ENCODE peak calls at places on chromosomes 12 and 14, in ten cellular contexts. One of them, this sample, is unnamed.

GRCh38 chr12:25491396-25491948 is 61.6 kb downstream of the LMNTD1 start:
- DNase-seq in ovary: no peak
- DNase-seq in HL-60: no peak
- DNase-seq in upper lobe of right lung: no peak
- DNase-seq in endodermal cell: peak
- DNase-seq in CD8-positive, alpha-beta T cell: no peak
- DNase-seq in GM06990: no peak
- DNase-seq in mesendoderm: peak
- DNase-seq in skeletal muscle cell: no peak
- DNase-seq in aorta: no peak
- DNase-seq in this sample: no peak

GRCh38 chr14:101627913-101628257 is 66.6 kb downstream of the DIO3 start:
- DNase-seq in ovary: no peak
- DNase-seq in HL-60: no peak
- DNase-seq in upper lobe of right lung: no peak
- DNase-seq in endodermal cell: no peak
- DNase-seq in CD8-positive, alpha-beta T cell: no peak
- DNase-seq in GM06990: no peak
- DNase-seq in mesendoderm: no peak
- DNase-seq in skeletal muscle cell: no peak
- DNase-seq in aorta: no peak
- DNase-seq in this sample: no peak

GRCh38 chr14:104561124-104561531 is 18.4 kb upstream of the C14orf180 start:
- DNase-seq in ovary: no peak
- DNase-seq in HL-60: no peak
- DNase-seq in upper lobe of right lung: no peak
- DNase-seq in endodermal cell: no peak
- DNase-seq in CD8-positive, alpha-beta T cell: no peak
- DNase-seq in GM06990: no peak
- DNase-seq in mesendoderm: no peak
- DNase-seq in skeletal muscle cell: no peak
- DNase-seq in aorta: no peak
- DNase-seq in this sample: no peak

GRCh38 chr12:16359512-16360491 is 12.4 kb downstream of the MGST1 start:
- DNase-seq in ovary: no peak
- DNase-seq in HL-60: peak
- DNase-seq in upper lobe of right lung: peak
- DNase-seq in endodermal cell: peak
- DNase-seq in CD8-positive, alpha-beta T cell: no peak
- DNase-seq in GM06990: no peak
- DNase-seq in mesendoderm: peak
- DNase-seq in skeletal muscle cell: no peak
- DNase-seq in aorta: peak
- DNase-seq in this sample: peak

GRCh38 chr12:52506858-52507715 is 13.1 kb downstream of the KRT5 start:
- DNase-seq in ovary: no peak
- DNase-seq in HL-60: peak
- DNase-seq in upper lobe of right lung: no peak
- DNase-seq in endodermal cell: peak
- DNase-seq in CD8-positive, alpha-beta T cell: no peak
- DNase-seq in GM06990: no peak
- DNase-seq in mesendoderm: peak
- DNase-seq in skeletal muscle cell: peak
- DNase-seq in aorta: no peak
- DNase-seq in this sample: no peak

GRCh38 chr12:108559748-108560147 is 1.2 kb downstream of the SART3 start:
- DNase-seq in ovary: no peak
- DNase-seq in HL-60: no peak
- DNase-seq in upper lobe of right lung: no peak
- DNase-seq in endodermal cell: peak
- DNase-seq in CD8-positive, alpha-beta T cell: no peak
- DNase-seq in GM06990: no peak
- DNase-seq in mesendoderm: peak
- DNase-seq in skeletal muscle cell: no peak
- DNase-seq in aorta: no peak
- DNase-seq in this sample: no peak

GRCh38 chr12:108694812-108695278 is 36.5 kb downstream of the CORO1C start:
- DNase-seq in ovary: no peak
- DNase-seq in HL-60: no peak
- DNase-seq in upper lobe of right lung: no peak
- DNase-seq in endodermal cell: no peak
- DNase-seq in CD8-positive, alpha-beta T cell: no peak
- DNase-seq in GM06990: peak
- DNase-seq in mesendoderm: peak
- DNase-seq in skeletal muscle cell: no peak
- DNase-seq in aorta: no peak
- DNase-seq in this sample: no peak

GRCh38 chr12:6364037-6364360 is 11.4 kb downstream of the SCNN1A start:
- DNase-seq in ovary: no peak
- DNase-seq in HL-60: no peak
- DNase-seq in upper lobe of right lung: no peak
- DNase-seq in endodermal cell: no peak
- DNase-seq in CD8-positive, alpha-beta T cell: no peak
- DNase-seq in GM06990: no peak
- DNase-seq in mesendoderm: no peak
- DNase-seq in skeletal muscle cell: no peak
- DNase-seq in aorta: no peak
- DNase-seq in this sample: no peak

GRCh38 chr14:72186461-72187035 is 254.3 kb downstream of the RGS6 start:
- DNase-seq in ovary: no peak
- DNase-seq in HL-60: no peak
- DNase-seq in upper lobe of right lung: no peak
- DNase-seq in endodermal cell: no peak
- DNase-seq in CD8-positive, alpha-beta T cell: no peak
- DNase-seq in GM06990: no peak
- DNase-seq in mesendoderm: no peak
- DNase-seq in skeletal muscle cell: no peak
- DNase-seq in aorta: no peak
- DNase-seq in this sample: no peak

GRCh38 chr14:90467501-90467900 is 70.7 kb downstream of the CALM1 start:
- DNase-seq in ovary: no peak
- DNase-seq in HL-60: no peak
- DNase-seq in upper lobe of right lung: no peak
- DNase-seq in endodermal cell: no peak
- DNase-seq in CD8-positive, alpha-beta T cell: no peak
- DNase-seq in GM06990: no peak
- DNase-seq in mesendoderm: no peak
- DNase-seq in skeletal muscle cell: no peak
- DNase-seq in aorta: no peak
- DNase-seq in this sample: no peak

GRCh38 chr12:114681149-114681849 is 2.7 kb downstream of the TBX3 start:
- DNase-seq in ovary: no peak
- DNase-seq in HL-60: no peak
- DNase-seq in upper lobe of right lung: no peak
- DNase-seq in endodermal cell: peak
- DNase-seq in CD8-positive, alpha-beta T cell: no peak
- DNase-seq in GM06990: no peak
- DNase-seq in mesendoderm: no peak
- DNase-seq in skeletal muscle cell: no peak
- DNase-seq in aorta: no peak
- DNase-seq in this sample: no peak
- H3K4me3 ChIP-seq in ovary: peak
- H3K4me3 ChIP-seq in HL-60: no peak
- H3K4me3 ChIP-seq in upper lobe of right lung: peak
- H3K4me3 ChIP-seq in endodermal cell: peak
- H3K4me3 ChIP-seq in CD8-positive, alpha-beta T cell: no peak
- H3K4me3 ChIP-seq in GM06990: no peak
- H3K4me3 ChIP-seq in mesendoderm: peak
- H3K4me3 ChIP-seq in skeletal muscle cell: peak
- H3K4me3 ChIP-seq in aorta: no peak
- H3K4me3 ChIP-seq in this sample: no peak

GRCh38 chr14:38127356-38127755 is 80.3 kb upstream of the SSTR1 start:
- DNase-seq in ovary: no peak
- DNase-seq in HL-60: no peak
- DNase-seq in upper lobe of right lung: no peak
- DNase-seq in endodermal cell: no peak
- DNase-seq in CD8-positive, alpha-beta T cell: no peak
- DNase-seq in GM06990: no peak
- DNase-seq in mesendoderm: no peak
- DNase-seq in skeletal muscle cell: no peak
- DNase-seq in aorta: no peak
- DNase-seq in this sample: no peak
- H3K4me3 ChIP-seq in ovary: no peak
- H3K4me3 ChIP-seq in HL-60: no peak
- H3K4me3 ChIP-seq in upper lobe of right lung: no peak
- H3K4me3 ChIP-seq in endodermal cell: no peak
- H3K4me3 ChIP-seq in CD8-positive, alpha-beta T cell: no peak
- H3K4me3 ChIP-seq in GM06990: no peak
- H3K4me3 ChIP-seq in mesendoderm: no peak
- H3K4me3 ChIP-seq in skeletal muscle cell: no peak
- H3K4me3 ChIP-seq in aorta: no peak
- H3K4me3 ChIP-seq in this sample: no peak

DNA sequence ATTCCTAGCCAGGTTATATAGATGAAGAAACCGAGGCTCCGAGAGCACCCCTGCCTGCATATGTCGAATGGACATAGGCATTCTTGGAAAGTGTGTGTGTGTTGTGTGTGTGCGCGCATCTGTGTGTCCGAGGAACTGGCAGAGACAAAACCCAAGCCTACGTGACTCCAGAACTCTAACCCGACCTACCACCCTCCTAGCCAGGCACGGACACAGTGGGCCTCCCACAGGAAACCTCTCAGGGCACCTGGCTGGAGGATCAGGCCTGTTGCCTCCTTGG is 543 bp upstream of the PGF start:
- DNase-seq in ovary: no peak
- DNase-seq in HL-60: no peak
- DNase-seq in upper lobe of right lung: no peak
- DNase-seq in endodermal cell: no peak
- DNase-seq in CD8-positive, alpha-beta T cell: no peak
- DNase-seq in GM06990: no peak
- DNase-seq in mesendoderm: no peak
- DNase-seq in skeletal muscle cell: no peak
- DNase-seq in aorta: no peak
- DNase-seq in this sample: no peak
- H3K4me3 ChIP-seq in ovary: peak
- H3K4me3 ChIP-seq in HL-60: no peak
- H3K4me3 ChIP-seq in upper lobe of right lung: peak
- H3K4me3 ChIP-seq in endodermal cell: peak
- H3K4me3 ChIP-seq in CD8-positive, alpha-beta T cell: no peak
- H3K4me3 ChIP-seq in GM06990: no peak
- H3K4me3 ChIP-seq in mesendoderm: no peak
- H3K4me3 ChIP-seq in skeletal muscle cell: peak
- H3K4me3 ChIP-seq in aorta: no peak
- H3K4me3 ChIP-seq in this sample: no peak

GRCh38 chr14:68469208-68469713 is 323.6 kb downstream of the ZFP36L1 start:
- DNase-seq in ovary: no peak
- DNase-seq in HL-60: no peak
- DNase-seq in upper lobe of right lung: no peak
- DNase-seq in endodermal cell: no peak
- DNase-seq in CD8-positive, alpha-beta T cell: no peak
- DNase-seq in GM06990: no peak
- DNase-seq in mesendoderm: no peak
- DNase-seq in skeletal muscle cell: no peak
- DNase-seq in aorta: no peak
- DNase-seq in this sample: no peak

GRCh38 chr14:68464716-68465115 is 328.2 kb downstream of the ZFP36L1 start:
- DNase-seq in ovary: no peak
- DNase-seq in HL-60: no peak
- DNase-seq in upper lobe of right lung: no peak
- DNase-seq in endodermal cell: no peak
- DNase-seq in CD8-positive, alpha-beta T cell: no peak
- DNase-seq in GM06990: no peak
- DNase-seq in mesendoderm: no peak
- DNase-seq in skeletal muscle cell: no peak
- DNase-seq in aorta: no peak
- DNase-seq in this sample: no peak

GRCh38 chr14:68468437-68469207 is 324.2 kb downstream of the ZFP36L1 start:
- DNase-seq in ovary: no peak
- DNase-seq in HL-60: no peak
- DNase-seq in upper lobe of right lung: no peak
- DNase-seq in endodermal cell: no peak
- DNase-seq in CD8-positive, alpha-beta T cell: no peak
- DNase-seq in GM06990: no peak
- DNase-seq in mesendoderm: no peak
- DNase-seq in skeletal muscle cell: no peak
- DNase-seq in aorta: no peak
- DNase-seq in this sample: no peak

GRCh38 chr14:68467425-68467824 is 325.4 kb downstream of the ZFP36L1 start:
- DNase-seq in ovary: no peak
- DNase-seq in HL-60: no peak
- DNase-seq in upper lobe of right lung: no peak
- DNase-seq in endodermal cell: no peak
- DNase-seq in CD8-positive, alpha-beta T cell: no peak
- DNase-seq in GM06990: no peak
- DNase-seq in mesendoderm: no peak
- DNase-seq in skeletal muscle cell: no peak
- DNase-seq in aorta: no peak
- DNase-seq in this sample: no peak

GRCh38 chr14:68466491-68466977 is 326.3 kb downstream of the ZFP36L1 start:
- DNase-seq in ovary: no peak
- DNase-seq in HL-60: no peak
- DNase-seq in upper lobe of right lung: no peak
- DNase-seq in endodermal cell: no peak
- DNase-seq in CD8-positive, alpha-beta T cell: no peak
- DNase-seq in GM06990: no peak
- DNase-seq in mesendoderm: no peak
- DNase-seq in skeletal muscle cell: peak
- DNase-seq in aorta: peak
- DNase-seq in this sample: no peak
- H3K4me3 ChIP-seq in ovary: no peak
- H3K4me3 ChIP-seq in HL-60: no peak
- H3K4me3 ChIP-seq in upper lobe of right lung: no peak
- H3K4me3 ChIP-seq in endodermal cell: no peak
- H3K4me3 ChIP-seq in CD8-positive, alpha-beta T cell: no peak
- H3K4me3 ChIP-seq in GM06990: no peak
- H3K4me3 ChIP-seq in mesendoderm: no peak
- H3K4me3 ChIP-seq in skeletal muscle cell: no peak
- H3K4me3 ChIP-seq in aorta: no peak
- H3K4me3 ChIP-seq in this sample: no peak

DNA sequence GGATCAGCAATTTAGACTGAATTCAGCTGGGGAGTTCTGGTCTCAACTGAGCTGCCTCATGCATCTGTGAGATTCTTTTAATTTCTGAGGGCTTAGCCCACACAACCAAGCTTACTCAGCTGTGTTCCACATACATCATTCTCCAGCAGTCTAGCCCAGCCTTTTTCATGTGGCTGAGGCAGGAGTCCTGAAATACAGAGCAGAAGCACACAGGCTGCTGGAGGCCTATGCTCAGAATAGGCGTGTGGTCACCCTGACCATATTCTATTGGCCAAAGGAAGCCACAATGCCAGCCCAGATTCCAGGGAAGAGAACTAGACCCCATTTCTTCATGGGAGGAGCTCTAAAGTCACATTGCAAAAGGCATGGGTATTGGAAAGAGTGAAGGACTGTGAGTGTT is 72.3 kb upstream of the DHRS4 start:
- DNase-seq in ovary: no peak
- DNase-seq in HL-60: no peak
- DNase-seq in upper lobe of right lung: no peak
- DNase-seq in endodermal cell: no peak
- DNase-seq in CD8-positive, alpha-beta T cell: no peak
- DNase-seq in GM06990: no peak
- DNase-seq in mesendoderm: no peak
- DNase-seq in skeletal muscle cell: peak
- DNase-seq in aorta: no peak
- DNase-seq in this sample: no peak
- H3K4me3 ChIP-seq in ovary: no peak
- H3K4me3 ChIP-seq in HL-60: no peak
- H3K4me3 ChIP-seq in upper lobe of right lung: no peak
- H3K4me3 ChIP-seq in endodermal cell: no peak
- H3K4me3 ChIP-seq in CD8-positive, alpha-beta T cell: no peak
- H3K4me3 ChIP-seq in GM06990: no peak
- H3K4me3 ChIP-seq in mesendoderm: no peak
- H3K4me3 ChIP-seq in skeletal muscle cell: no peak
- H3K4me3 ChIP-seq in aorta: no peak
- H3K4me3 ChIP-seq in this sample: no peak

GRCh38 chr14:50828738-50829471 is 2.1 kb downstream of the NIN start:
- DNase-seq in ovary: no peak
- DNase-seq in HL-60: peak
- DNase-seq in upper lobe of right lung: no peak
- DNase-seq in endodermal cell: no peak
- DNase-seq in CD8-positive, alpha-beta T cell: no peak
- DNase-seq in GM06990: no peak
- DNase-seq in mesendoderm: no peak
- DNase-seq in skeletal muscle cell: no peak
- DNase-seq in aorta: no peak
- DNase-seq in this sample: no peak
- H3K4me3 ChIP-seq in ovary: no peak
- H3K4me3 ChIP-seq in HL-60: peak
- H3K4me3 ChIP-seq in upper lobe of right lung: peak
- H3K4me3 ChIP-seq in endodermal cell: no peak
- H3K4me3 ChIP-seq in CD8-positive, alpha-beta T cell: peak
- H3K4me3 ChIP-seq in GM06990: peak
- H3K4me3 ChIP-seq in mesendoderm: no peak
- H3K4me3 ChIP-seq in skeletal muscle cell: peak
- H3K4me3 ChIP-seq in aorta: no peak
- H3K4me3 ChIP-seq in this sample: peak

This sample was measured in GM12864.